ENCODE peak calls at places on chromosome 18, in five cellular contexts. H is K562, B is GM12878, V is tibial nerve, F is upper lobe of left lung. C is an unnamed sample.

GRCh38 chr18:8300749-8301148 is 308.5 kb upstream of the RAB12 start:
- DNase-seq in H (no peak), B (no peak), V (no peak), F (no peak), C (no peak)

GRCh38 chr18:55517055-55517454 is 70.9 kb downstream of the TCF4 start:
- DNase-seq in H (peak), B (no peak), V (no peak), F (no peak), C (no peak)

GRCh38 chr18:29003194-29003593 is 826.3 kb upstream of the CDH2 start:
- DNase-seq in H (no peak), B (no peak), V (no peak), F (peak), C (no peak)

GRCh38 chr18:74522635-74523548 is 11.4 kb upstream of the CNDP1 start:
- DNase-seq in H (no peak), B (no peak), V (no peak), F (no peak), C (peak)

GRCh38 chr18:76336241-76336640 is 158.8 kb downstream of the ZNF516 start:
- DNase-seq in H (no peak), B (no peak), V (no peak), F (no peak), C (no peak)

GRCh38 chr18:45724591-45724990 is 610 bp downstream of the SLC14A1 start:
- DNase-seq in H (no peak), B (no peak), V (no peak), F (no peak), C (no peak)

GRCh38 chr18:28019425-28020108 is 157.4 kb downstream of the CDH2 start:
- DNase-seq in H (no peak), B (no peak), V (no peak), F (no peak), C (no peak)

GRCh38 chr18:30457156-30457555 is 585.4 kb downstream of the DSC3 start:
- DNase-seq in H (no peak), B (no peak), V (no peak), F (no peak), C (no peak)

GRCh38 chr18:66795011-66795410 is 191.1 kb upstream of the CDH19 start:
- DNase-seq in H (no peak), B (no peak), V (no peak), F (no peak), C (no peak)

GRCh38 chr18:26757263-26758019 is 108.1 kb downstream of the AQP4 start:
- DNase-seq in H (no peak), B (no peak), V (no peak), F (no peak), C (no peak)

GRCh38 chr18:50687491-50687890 is 127.6 kb downstream of the MAPK4 start:
- DNase-seq in H (no peak), B (no peak), V (no peak), F (peak), C (peak)

GRCh38 chr18:68426731-68427315 is 288.1 kb downstream of the TMX3 start:
- DNase-seq in H (no peak), B (no peak), V (no peak), F (no peak), C (no peak)

GRCh38 chr18:69985239-69985638 is 37.6 kb upstream of the CD226 start:
- DNase-seq in H (no peak), B (no peak), V (no peak), F (no peak), C (no peak)

GRCh38 chr18:40012931-40013609 is 1942.0 kb upstream of the PIK3C3 start:
- DNase-seq in H (no peak), B (no peak), V (no peak), F (no peak), C (no peak)

GRCh38 chr18:79680891-79681339 is 1.3 kb downstream of the CTDP1 start:
- DNase-seq in H (no peak), B (no peak), V (no peak), F (no peak), C (no peak)

GRCh38 chr18:79680100-79680879 is 687 bp downstream of the CTDP1 start:
- DNase-seq in H (peak), B (no peak), V (peak), F (peak), C (no peak)

GRCh38 chr18:79677840-79678239 is 1.8 kb upstream of the CTDP1 start:
- DNase-seq in H (no peak), B (no peak), V (no peak), F (no peak), C (no peak)

GRCh38 chr18:79678665-79679551 is 695 bp upstream of the CTDP1 start:
- DNase-seq in H (peak), B (peak), V (peak), F (peak), C (peak)

DNA sequence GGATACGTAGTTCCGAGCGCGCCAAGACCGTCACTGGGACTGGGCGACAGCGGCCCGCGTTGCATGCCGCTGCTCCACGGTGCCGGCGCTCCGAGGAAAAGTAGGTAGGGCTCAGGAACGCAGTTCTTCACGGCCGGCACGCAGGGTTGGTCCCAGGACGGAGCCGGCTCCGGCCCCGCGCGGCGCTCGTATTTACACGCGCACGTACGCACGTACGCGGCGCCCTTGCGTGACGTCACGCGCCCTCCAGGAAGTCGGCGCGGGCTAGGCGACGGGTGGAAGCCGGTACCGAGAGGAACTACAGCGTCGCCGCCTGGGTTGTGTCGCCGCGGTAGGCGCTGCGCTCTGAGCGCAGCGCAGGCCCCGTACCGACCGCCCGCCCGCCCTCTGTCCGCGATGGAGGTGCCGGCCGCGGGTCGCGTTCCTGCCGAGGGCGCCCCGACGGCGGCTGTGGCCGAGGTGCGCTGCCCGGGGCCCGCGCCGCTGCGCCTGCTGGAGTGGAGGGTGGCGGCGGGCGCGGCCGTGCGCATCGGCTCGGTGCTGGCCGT is at the start of gene CTDP1:
- DNase-seq in H (peak), B (no peak), V (peak), F (peak), C (peak)
- TF ChIP-seq EP300 in H (no peak), B (no peak), V (peak), F (peak), C (no peak)

GRCh38 chr18:77366067-77366724 is 116.5 kb downstream of the GALR1 start:
- DNase-seq in H (no peak), B (no peak), V (peak), F (no peak), C (no peak)
- H3K4me3 ChIP-seq in H (no peak), B (no peak), V (no peak), F (no peak), C (no peak)

GRCh38 chr18:32019251-32019943 is 772 bp downstream of the RNF125 start:
- DNase-seq in H (no peak), B (no peak), V (peak), F (peak), C (no peak)
- TF ChIP-seq EP300 in H (no peak), B (no peak), V (no peak), F (no peak), C (no peak)

GRCh38 chr18:58438161-58438983 is 190.5 kb downstream of the ALPK2 start:
- DNase-seq in H (no peak), B (no peak), V (no peak), F (no peak), C (no peak)
- H3K4me3 ChIP-seq in H (no peak), B (peak), V (no peak), F (peak), C (no peak)

GRCh38 chr18:63888473-63889190 is 1.1 kb downstream of the SERPINB2 start:
- DNase-seq in H (no peak), B (no peak), V (no peak), F (no peak), C (no peak)
- TF ChIP-seq EP300 in H (no peak), B (no peak), V (no peak), F (no peak), C (no peak)

C was measured in sigmoid colon.